ENCODE peak calls at places on chromosomes 11 and 22, in four cellular contexts. I is pancreas, N is colonic mucosa, S is neural progenitor cell. U is an unnamed sample.

GRCh38 chr11:47171856-47172255 is 4.8 kb downstream of the ARFGAP2 start:
- DNase-seq in S (no peak), I (no peak), N (no peak), U (no peak)

GRCh38 chr22:44914026-44914721 is 95.6 kb downstream of the PHF21B start:
- DNase-seq in N (no peak), S (no peak), I (no peak), U (no peak)

GRCh38 chr11:69909561-69910518 is 90.6 kb upstream of the FGF3 start:
- DNase-seq in I (no peak), S (peak; percentile 63), N (no peak), U (peak; percentile 42)

GRCh38 chr11:15618583-15619032 is 503.9 kb downstream of the INSC start:
- DNase-seq in I (no peak), S (no peak), N (no peak), U (no peak)

GRCh38 chr11:93737904-93738612 is 3.2 kb downstream of the TAF1D start:
- DNase-seq in N (no peak), S (no peak), I (no peak), U (no peak)

GRCh38 chr11:2303627-2304155 is 1.9 kb downstream of the TSPAN32 start:
- DNase-seq in S (no peak), N (no peak), I (no peak), U (no peak)

GRCh38 chr22:40310081-40310770 is 36.1 kb upstream of the ADSL start:
- DNase-seq in I (no peak), S (no peak), N (no peak), U (no peak)

GRCh38 chr22:28023774-28024173 is 104.7 kb upstream of the PITPNB start:
- DNase-seq in N (peak; percentile 1), S (no peak), I (no peak), U (no peak)

GRCh38 chr11:110373061-110373702 is 56.6 kb upstream of the FDX1 start:
- DNase-seq in S (no peak), I (no peak), N (no peak), U (no peak)

GRCh38 chr11:803770-804598 is 1.0 kb downstream of the PIDD1 start:
- DNase-seq in N (no peak), I (peak; percentile 49), S (no peak), U (no peak)

GRCh38 chr11:119791701-119792151 is 62.7 kb upstream of the NECTIN1 start:
- DNase-seq in S (peak; percentile 58), N (no peak), I (no peak), U (peak; percentile 41)

GRCh38 chr11:123137496-123138270 is 57.4 kb downstream of the CLMP start:
- DNase-seq in S (peak; percentile 75), I (peak; percentile 27), N (peak; percentile 42), U (no peak)

GRCh38 chr11:117597083-117597482 is 199.9 kb downstream of the DSCAML1 start:
- DNase-seq in N (peak; percentile 30), I (no peak), S (peak; percentile 83), U (no peak)

GRCh38 chr22:44151661-44152060 is 29.1 kb upstream of the PARVG start:
- DNase-seq in I (no peak), S (no peak), N (no peak), U (no peak)

GRCh38 chr11:104624021-104624420 is 274.2 kb downstream of the CASP12 start:
- DNase-seq in N (no peak), S (no peak), I (no peak), U (no peak)

GRCh38 chr11:88508558-88508807 is 170.9 kb upstream of the CTSC start:
- DNase-seq in S (no peak), I (peak; percentile 8), N (no peak), U (peak; percentile 26)

GRCh38 chr11:119758291-119758690 is 29.3 kb upstream of the NECTIN1 start:
- DNase-seq in N (no peak), S (no peak), I (no peak), U (no peak)

GRCh38 chr11:17568944-17569343 is 21.9 kb downstream of the OTOG start:
- DNase-seq in N (no peak), I (no peak), S (no peak), U (no peak)

GRCh38 chr11:65308281-65308891 is 6.3 kb upstream of the CDC42EP2 start:
- DNase-seq in I (peak; percentile 53), N (peak; percentile 61), S (no peak), U (no peak)

DNA sequence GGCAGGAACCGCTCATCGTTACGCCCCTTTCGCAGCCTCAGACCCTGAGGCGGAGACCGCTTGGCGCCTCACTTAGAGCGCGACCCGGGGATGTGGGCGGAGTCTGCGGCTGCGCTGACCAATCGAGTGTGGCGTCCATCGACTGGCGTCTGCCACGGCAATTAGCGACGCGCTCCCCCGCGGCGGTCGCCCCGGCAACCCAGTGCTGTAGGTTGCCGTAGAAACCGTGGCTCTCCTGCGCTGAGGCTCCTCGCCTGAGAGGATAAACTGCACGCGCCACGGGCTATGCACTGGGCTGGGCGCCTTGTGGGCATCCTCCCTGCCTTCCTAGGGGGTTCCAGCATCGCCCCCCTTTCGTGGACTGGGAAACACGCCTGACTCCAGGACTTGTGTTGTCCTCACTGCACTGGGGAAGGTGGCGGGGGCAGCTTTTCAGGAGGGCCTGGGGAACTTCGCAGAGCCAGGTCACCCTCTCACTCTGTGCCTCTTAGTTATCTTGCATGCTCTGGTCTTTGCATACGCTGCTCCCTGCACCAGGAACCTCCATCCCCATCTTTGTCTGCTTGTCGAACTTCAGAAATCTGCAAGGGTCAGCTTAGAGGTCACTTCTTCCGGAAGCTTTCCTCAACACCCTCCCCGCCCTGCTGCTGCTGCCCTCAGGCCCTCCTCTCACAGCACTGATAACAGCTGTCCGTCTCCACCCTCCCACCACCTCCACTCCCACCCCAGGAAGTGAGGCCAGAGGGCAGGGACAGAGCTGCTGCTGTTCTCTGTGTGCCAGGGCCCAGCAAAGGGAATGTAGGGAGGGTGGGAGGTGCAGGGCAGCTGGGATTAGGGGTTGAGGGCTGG is 539 bp upstream of the P2RX6 start:
- DNase-seq in N (peak; percentile 84), I (peak; percentile 74), S (peak; percentile 99), U (peak; percentile 87)
- H3K27ac ChIP-seq in N (peak overlapping the region; percentile 37), I (no peak overlapping the region), S (no peak overlapping the region), U (peak overlapping the region; percentile 41)

DNA sequence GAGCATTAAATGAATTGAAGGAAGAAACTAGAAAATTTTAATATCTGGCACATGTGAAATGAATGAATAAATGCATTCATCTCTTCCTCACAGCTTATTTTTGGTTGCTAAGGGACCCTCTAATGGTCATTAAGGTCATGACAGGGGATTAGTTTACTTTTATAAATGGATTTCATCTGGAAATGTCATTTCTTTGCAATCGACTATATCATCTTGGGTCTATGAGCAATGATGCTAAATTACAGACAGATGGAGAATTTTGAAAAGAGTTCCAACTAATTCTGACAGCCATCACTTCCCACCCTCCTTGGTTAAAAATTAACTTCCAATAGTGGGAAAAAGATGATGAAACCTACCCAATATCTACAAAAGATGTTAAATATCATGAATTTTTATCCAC is 98.0 kb downstream of the KIF18A start:
- DNase-seq in S (no peak), N (no peak), I (no peak), U (no peak)
- H3K9me3 ChIP-seq in S (no peaks in the 10 kb centered on the region), N (no peaks in the 10 kb centered on the region), I (no peaks in the 10 kb centered on the region), U (no peaks in the 10 kb centered on the region)

GRCh38 chr11:63998558-63999348 is 12.5 kb downstream of the OTUB1 start:
- DNase-seq in S (peak; percentile 69), I (no peak), N (no peak), U (no peak)

GRCh38 chr11:63997104-63997700 is 11.0 kb downstream of the OTUB1 start:
- DNase-seq in S (no peak), I (no peak), N (no peak), U (no peak)

GRCh38 chr11:63999349-64000025 is 13.2 kb downstream of the OTUB1 start:
- DNase-seq in N (peak; percentile 79), S (peak; percentile 87), I (peak; percentile 57), U (peak; percentile 95)

GRCh38 chr11:63996512-63996911 is 10.3 kb downstream of the OTUB1 start:
- DNase-seq in I (no peak), S (no peak), N (no peak), U (no peak)

DNA sequence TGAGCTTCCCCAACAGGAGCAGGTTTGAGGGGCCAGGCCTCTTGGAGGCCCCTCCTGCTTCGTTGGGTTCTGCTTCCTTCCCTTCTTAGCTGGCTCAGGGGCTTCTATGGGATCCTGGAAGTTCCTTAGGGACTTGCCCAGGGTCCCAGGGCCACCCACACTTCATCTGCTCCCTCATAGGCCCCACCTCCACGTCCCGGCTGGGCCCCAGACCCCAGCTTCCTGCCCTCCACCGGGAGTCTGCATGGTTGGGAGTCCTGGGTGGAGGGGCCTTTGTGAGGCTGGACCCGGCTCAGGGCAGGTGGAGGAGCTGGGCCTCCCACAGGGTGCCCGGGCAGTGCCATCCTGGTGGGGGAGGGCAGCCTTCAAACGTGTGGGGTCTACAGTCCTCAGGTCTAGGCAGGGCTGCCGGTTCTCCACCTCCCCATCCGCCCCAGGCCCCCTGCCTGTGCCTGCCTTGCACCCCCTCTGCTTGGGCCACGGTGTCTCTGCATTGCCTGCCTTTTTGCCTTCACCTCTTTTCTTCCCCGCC is 11.6 kb downstream of the OTUB1 start:
- DNase-seq in I (no peak), S (no peak), N (no peak), U (peak; percentile 57)
- H3K27ac ChIP-seq in I (no peak overlapping the region), S (no peak overlapping the region), N (no peak overlapping the region), U (no peak overlapping the region)

GRCh38 chr11:10575346-10575745 is 6.9 kb upstream of the LYVE1 start:
- DNase-seq in N (no peak), I (no peak), S (no peak), U (no peak)
- H3K9me3 ChIP-seq in N (no peaks in the 10 kb centered on the region), I (no peaks in the 10 kb centered on the region), S (no peaks in the 10 kb centered on the region), U (no peaks in the 10 kb centered on the region)

GRCh38 chr22:30946354-30946753 is 22.2 kb downstream of the MORC2 start:
- DNase-seq in I (no peak), S (no peak), N (no peak), U (no peak)

GRCh38 chr22:30947821-30948454 is 20.6 kb downstream of the MORC2 start:
- DNase-seq in I (no peak), N (no peak), S (peak; percentile 56), U (no peak)

GRCh38 chr22:30947163-30947820 is 21.3 kb downstream of the MORC2 start:
- DNase-seq in I (no peak), S (peak; percentile 90), N (no peak), U (no peak)

GRCh38 chr22:30949934-30950660 is 18.5 kb downstream of the MORC2 start:
- DNase-seq in N (no peak), S (no peak), I (no peak), U (no peak)

DNA sequence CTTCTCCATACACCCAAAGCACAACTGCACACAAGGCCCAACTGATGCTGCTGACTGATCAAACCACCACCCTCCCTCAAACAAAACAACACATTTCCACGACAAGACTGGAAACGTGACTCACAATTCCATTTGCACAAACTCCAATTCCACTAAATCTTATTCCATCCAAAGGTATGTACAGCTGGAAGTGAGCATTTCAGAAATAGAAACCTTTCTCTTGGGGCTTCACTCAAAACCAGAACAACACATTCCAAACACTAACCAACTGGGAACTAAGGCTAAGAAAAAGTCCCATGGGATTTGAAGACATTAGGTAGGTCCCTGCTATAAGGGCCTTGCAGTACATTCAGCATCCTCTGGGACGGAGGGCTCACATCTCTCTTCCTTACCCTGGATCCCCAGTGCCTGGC is 19.6 kb downstream of the MORC2 start:
- DNase-seq in I (no peak), N (no peak), S (no peak), U (no peak)
- H3K27ac ChIP-seq in I (no peak overlapping the region), N (no peak overlapping the region), S (no peak overlapping the region), U (no peak overlapping the region)

DNA sequence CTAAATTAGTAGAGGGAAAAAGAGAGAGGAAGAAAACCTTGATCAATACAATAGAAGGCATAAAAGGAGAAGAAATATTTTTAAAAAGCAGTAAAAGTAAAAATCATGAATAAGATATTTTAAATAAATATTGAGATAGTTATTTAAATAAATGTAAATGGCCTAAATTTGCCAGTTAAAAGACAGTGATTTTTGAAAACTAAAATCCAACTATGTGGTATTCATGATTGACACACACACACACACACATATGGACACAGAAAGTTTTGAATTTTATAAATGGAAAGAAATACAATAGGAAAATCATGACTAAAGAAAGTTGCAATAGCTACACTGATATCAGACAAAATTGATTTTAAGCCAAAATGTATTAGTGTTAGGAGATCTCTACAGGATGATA is 313.1 kb downstream of the TBC1D22A start:
- DNase-seq in I (no peak), S (no peak), N (no peak), U (no peak)
- H3K9me3 ChIP-seq in I (no peaks in the 10 kb centered on the region), S (peaks cover 8% of the 10 kb centered on the region), N (no peaks in the 10 kb centered on the region), U (peaks cover 6% of the 10 kb centered on the region)